ENCODE peak calls at places on chromosomes 1 and 21, in four cellular contexts. N is IMR-90, E is OCI-LY7, S is HepG2. J is an unnamed sample.

GRCh38 chr1:199759268-199759724 is 268.2 kb upstream of the NR5A2 start:
- DNase-seq in N (peak; percentile 48), E (no peak), S (no peak), J (no peak)

GRCh38 chr1:183089025-183089639 is 65.9 kb downstream of the LAMC1 start:
- DNase-seq in E (no peak), S (peak; percentile 98), N (no peak), J (peak; percentile 25)

GRCh38 chr1:219542828-219543518 is 69.9 kb downstream of the ZC3H11B start:
- DNase-seq in E (no peak), N (peak; percentile 61), S (no peak), J (no peak)

GRCh38 chr1:205690122-205690756 is 9.9 kb upstream of the SLC45A3 start:
- DNase-seq in E (no peak), S (no peak), N (no peak), J (no peak)

GRCh38 chr1:4315202-4315601 is 339.2 kb upstream of the AJAP1 start:
- DNase-seq in S (no peak), N (no peak), E (no peak), J (no peak)

GRCh38 chr1:239302716-239303115 is 83.7 kb upstream of the CHRM3 start:
- DNase-seq in N (no peak), E (no peak), S (no peak), J (no peak)

GRCh38 chr21:14454642-14455009 is 71.7 kb upstream of the HSPA13 start:
- DNase-seq in S (no peak), E (no peak), N (no peak), J (no peak)

GRCh38 chr1:29120955-29121485 is 2.7 kb downstream of the TMEM200B start:
- DNase-seq in E (peak; percentile 76), S (no peak), N (peak; percentile 16), J (peak; percentile 83)

GRCh38 chr1:20074046-20074724 is 4.2 kb downstream of the PLA2G5 start:
- DNase-seq in S (no peak), E (no peak), N (no peak), J (no peak)

GRCh38 chr1:42777860-42778259 is 6.9 kb upstream of the TMEM269 start:
- DNase-seq in E (peak; percentile 57), S (peak; percentile 40), N (peak; percentile 46), J (peak; percentile 80)

GRCh38 chr1:243234978-243235657 is 20.0 kb downstream of the CEP170 start:
- DNase-seq in S (no peak), E (no peak), N (peak; percentile 79), J (no peak)

GRCh38 chr21:42566524-42567180 is 53.0 kb downstream of the SLC37A1 start:
- DNase-seq in S (no peak), E (no peak), N (no peak), J (no peak)

GRCh38 chr21:41750532-41751151 is 16.2 kb downstream of the RIPK4 start:
- DNase-seq in N (no peak), E (no peak), S (peak; percentile 85), J (no peak)

GRCh38 chr1:91130256-91130985 is 108.6 kb upstream of the ZNF644 start:
- DNase-seq in S (no peak), E (no peak), N (no peak), J (no peak)

GRCh38 chr1:117237701-117238413 is 27.1 kb upstream of the VTCN1 start:
- DNase-seq in N (no peak), S (no peak), E (no peak), J (no peak)

GRCh38 chr1:47992720-47993119 is 4.5 kb downstream of the TRABD2B start:
- DNase-seq in S (no peak), E (no peak), N (no peak), J (no peak)

GRCh38 chr21:37700641-37701202 is 215.5 kb downstream of the KCNJ6 start:
- DNase-seq in E (peak; percentile 90), S (peak; percentile 48), N (peak; percentile 84), J (peak; percentile 91)

GRCh38 chr1:176374967-176375569 is 87.9 kb upstream of the PAPPA2 start:
- DNase-seq in N (peak; percentile 62), S (peak; percentile 37), E (peak; percentile 71), J (peak; percentile 88)

GRCh38 chr1:167923324-167924039 is 9.5 kb upstream of the ADCY10 start:
- DNase-seq in S (no peak), N (no peak), E (no peak), J (no peak)

GRCh38 chr1:196295766-196296165 is 312.5 kb downstream of the KCNT2 start:
- DNase-seq in N (peak; percentile 3), S (no peak), E (no peak), J (no peak)

GRCh38 chr1:70205437-70206118 is at the start of gene LRRC40:
- DNase-seq in N (peak; percentile 94), S (peak; percentile 94), E (peak; percentile 96), J (peak; percentile 98)

GRCh38 chr1:70210820-70211219 is 5.4 kb upstream of the LRRC40 start:
- DNase-seq in S (no peak), N (peak; percentile 30), E (no peak), J (no peak)

GRCh38 chr1:70207492-70207891 is 2.1 kb upstream of the LRRC40 start:
- DNase-seq in E (no peak), N (no peak), S (no peak), J (no peak)

GRCh38 chr1:70205076-70205436 is 323 bp downstream of the LRRC40 start:
- DNase-seq in S (no peak), E (no peak), N (no peak), J (no peak)

GRCh38 chr1:70208292-70208691 is 2.9 kb upstream of the LRRC40 start:
- DNase-seq in N (no peak), E (no peak), S (no peak), J (no peak)
- H3K4me2 ChIP-seq in N (no peak overlapping the region), E (peak overlapping the region; percentile 97), S (peak overlapping the region; percentile 82), J (peak overlapping the region; percentile 11)

GRCh38 chr1:5751833-5752714 is 240.2 kb downstream of the NPHP4 start:
- DNase-seq in S (no peak), N (no peak), E (no peak), J (no peak)
- H3K9me3 ChIP-seq in S (no peaks in the 10 kb centered on the region), N (peaks cover 54% of the 10 kb centered on the region), E (no peaks in the 10 kb centered on the region), J (no peaks in the 10 kb centered on the region)

DNA sequence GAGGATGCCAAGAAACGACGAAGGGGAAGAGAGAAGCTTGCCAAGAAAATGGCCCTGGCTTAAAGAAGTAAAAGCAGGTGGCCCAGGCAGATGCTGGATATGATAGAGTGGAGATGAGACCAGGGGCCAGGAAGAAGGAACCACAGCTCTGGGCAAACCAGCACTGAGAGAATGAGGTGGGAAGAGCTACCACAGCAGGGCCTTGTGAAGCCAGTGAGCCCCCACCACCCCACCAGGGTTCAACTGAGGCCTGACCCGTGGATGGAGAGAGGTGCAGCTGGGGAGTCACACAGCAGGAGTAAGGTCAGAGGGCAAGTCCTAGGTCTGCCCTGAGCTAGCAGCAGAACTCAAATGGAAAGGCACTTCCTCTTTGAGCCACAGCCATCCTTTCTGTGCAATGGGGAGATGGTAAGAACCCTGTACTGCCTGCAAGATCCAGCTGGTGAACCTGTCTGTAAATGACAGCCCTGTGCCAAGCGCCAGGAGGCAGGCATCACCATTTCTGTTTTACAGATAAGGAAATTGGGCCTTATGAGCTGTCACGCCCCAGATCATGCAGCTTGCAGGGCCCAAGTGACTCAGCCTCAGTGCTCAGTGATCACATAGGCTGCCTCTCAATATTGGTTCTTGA is 8.5 kb downstream of the SH3BGRL3 start:
- DNase-seq in E (peak; percentile 83), S (no peak), N (peak; percentile 30), J (peak; percentile 89)
- H3K4me2 ChIP-seq in E (peak overlapping the region; percentile 81), S (no peak overlapping the region), N (no peak overlapping the region), J (peak overlapping the region; percentile 62)

GRCh38 chr1:227532019-227532619 is 31.2 kb upstream of the ZNF678 start:
- DNase-seq in S (no peak), E (no peak), N (no peak), J (no peak)
- H3K9me3 ChIP-seq in S (peaks cover 6% of the 10 kb centered on the region), E (no peaks in the 10 kb centered on the region), N (peaks cover 22% of the 10 kb centered on the region), J (no peaks in the 10 kb centered on the region)

J was measured in Karpas-422.